ENCODE peak calls at places on chromosomes 2 and 18, in ten cellular contexts. H is tibial nerve; O is Peyer's patch; F is psoas muscle; B is adrenal gland; Q is A549; J is effector memory CD4-positive, alpha-beta T cell; U is AG04450; M is OCI-LY7; X is upper lobe of right lung. C is an unnamed sample.

GRCh38 chr2:216551234-216551633 is 52.6 kb downstream of the RPL37A start:
- DNase-seq in H (no peak), J (no peak), O (no peak), X (no peak), M (no peak), U (peak), F (no peak), Q (no peak), B (no peak), C (peak)

GRCh38 chr18:32769242-32770180 is 3.3 kb downstream of the KLHL14 start:
- DNase-seq in J (no peak), M (peak), B (no peak), F (peak), Q (no peak), O (peak), U (no peak), X (no peak), H (no peak), C (no peak)

GRCh38 chr18:66993492-66993891 is 389.6 kb upstream of the CDH19 start:
- DNase-seq in O (no peak), Q (peak), H (no peak), X (no peak), M (no peak), F (no peak), J (no peak), B (no peak), U (no peak), C (no peak)

GRCh38 chr2:134289225-134289624 is 35.4 kb downstream of the MGAT5 start:
- DNase-seq in F (no peak), B (peak), U (no peak), H (no peak), M (no peak), X (no peak), J (no peak), Q (no peak), O (no peak), C (no peak)

GRCh38 chr18:40851014-40851429 is 1104.0 kb upstream of the PIK3C3 start:
- DNase-seq in J (no peak), O (no peak), H (no peak), B (no peak), U (no peak), Q (no peak), X (no peak), M (no peak), F (no peak), C (no peak)

GRCh38 chr18:50154420-50154819 is 40.5 kb downstream of the MYO5B start:
- DNase-seq in F (no peak), B (no peak), Q (no peak), O (no peak), X (no peak), J (no peak), H (no peak), U (no peak), M (no peak), C (no peak)

GRCh38 chr2:9775351-9775750 is 67.9 kb upstream of the TAF1B start:
- DNase-seq in J (no peak), B (no peak), O (no peak), H (no peak), U (no peak), F (no peak), Q (no peak), X (no peak), M (no peak), C (no peak)

GRCh38 chr2:223582001-223582400 is 20.2 kb downstream of the SCG2 start:
- DNase-seq in M (no peak), U (no peak), O (no peak), H (no peak), X (no peak), B (no peak), Q (no peak), J (no peak), F (no peak), C (no peak)

GRCh38 chr2:166314022-166314759 is 61.6 kb downstream of the SCN9A start:
- DNase-seq in F (no peak), J (no peak), M (no peak), O (no peak), X (no peak), Q (peak), U (peak), B (no peak), H (no peak), C (no peak)

GRCh38 chr2:161250864-161251436 is 57.3 kb upstream of the PSMD14 start:
- DNase-seq in U (no peak), X (no peak), H (no peak), F (no peak), O (no peak), B (no peak), M (peak), Q (peak), J (no peak), C (peak)

GRCh38 chr2:147703171-147703570 is 141.7 kb upstream of the ACVR2A start:
- DNase-seq in H (no peak), U (no peak), B (no peak), X (no peak), J (no peak), O (no peak), F (no peak), Q (no peak), M (no peak), C (no peak)

GRCh38 chr18:62339106-62339988 is 14.2 kb downstream of the TNFRSF11A start:
- DNase-seq in Q (peak), J (no peak), O (no peak), U (peak), X (no peak), H (no peak), F (no peak), B (peak), M (no peak), C (no peak)

GRCh38 chr2:59585657-59586056 is 967.8 kb downstream of the BCL11A start:
- DNase-seq in O (no peak), F (no peak), H (no peak), U (no peak), X (no peak), Q (no peak), B (no peak), M (no peak), J (no peak), C (no peak)

GRCh38 chr2:65228249-65228750 is 669 bp downstream of the ACTR2 start:
- DNase-seq in M (peak), U (no peak), J (peak), F (no peak), H (no peak), X (no peak), B (peak), Q (no peak), O (peak), C (no peak)

GRCh38 chr2:135965756-135966155 is 19.7 kb downstream of the DARS1 start:
- DNase-seq in U (no peak), J (no peak), M (no peak), Q (no peak), O (no peak), B (no peak), F (no peak), H (no peak), X (no peak), C (no peak)

GRCh38 chr2:24559714-24560113 is 68.7 kb downstream of the NCOA1 start:
- DNase-seq in U (no peak), M (no peak), B (no peak), F (no peak), J (no peak), H (no peak), X (no peak), Q (no peak), O (no peak), C (peak)

DNA sequence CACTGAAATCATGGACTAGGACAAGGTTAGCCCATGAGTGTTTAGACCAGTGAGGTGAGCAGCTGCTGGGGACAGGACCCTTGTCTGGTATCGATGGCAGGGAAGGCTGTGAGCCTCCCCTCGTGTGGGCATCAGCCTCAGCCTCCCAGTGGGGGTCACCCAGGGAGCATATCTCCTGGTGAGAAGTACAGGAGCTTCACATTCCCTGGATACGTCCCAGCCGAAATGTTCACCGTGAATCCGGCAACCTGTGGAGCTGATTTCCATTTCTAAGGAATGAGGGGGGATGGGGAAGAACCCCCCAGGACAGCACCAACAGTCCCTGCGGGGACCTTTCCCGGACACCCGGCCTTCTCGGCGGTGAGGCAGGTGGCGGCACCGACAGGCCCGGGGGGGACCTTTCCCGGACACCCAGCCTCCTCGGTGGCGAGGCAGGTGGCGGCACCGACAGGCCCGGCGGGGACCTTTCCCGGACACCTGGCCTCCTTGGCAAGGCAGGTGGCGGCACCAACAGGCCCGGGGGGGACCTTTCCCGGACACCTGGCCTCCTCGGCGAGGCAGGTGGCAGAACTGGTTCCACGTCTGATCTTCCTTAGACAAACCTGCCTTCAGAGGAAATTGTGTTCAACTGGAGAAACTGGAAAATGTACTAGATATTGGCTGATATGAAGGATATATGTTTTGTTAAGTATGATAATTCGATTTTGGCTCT is 21.2 kb downstream of the RTP5 start:
- DNase-seq in M (no peak), X (no peak), F (no peak), B (no peak), U (no peak), J (no peak), Q (no peak), H (no peak), O (no peak), C (no peak)
- H3K27ac ChIP-seq in M (no peak), X (no peak), F (no peak), B (no peak), U (no peak), J (no peak), Q (no peak), H (no peak), O (no peak), C (no peak)

GRCh38 chr2:70566464-70566863 is 12.8 kb upstream of the TGFA start:
- DNase-seq in F (no peak), M (no peak), J (no peak), U (no peak), B (no peak), X (no peak), O (no peak), H (no peak), Q (no peak), C (no peak)

GRCh38 chr2:70566906-70567305 is 13.3 kb upstream of the TGFA start:
- DNase-seq in X (no peak), J (no peak), H (no peak), Q (peak), O (no peak), F (no peak), B (no peak), U (no peak), M (no peak), C (no peak)

GRCh38 chr2:70569559-70569958 is 15.9 kb upstream of the TGFA start:
- DNase-seq in Q (no peak), M (no peak), H (no peak), B (no peak), X (no peak), F (no peak), O (no peak), J (no peak), U (no peak), C (no peak)

GRCh38 chr2:70574102-70574501 is 20.5 kb upstream of the TGFA start:
- DNase-seq in M (no peak), B (no peak), H (no peak), U (no peak), O (no peak), F (no peak), Q (no peak), X (no peak), J (no peak), C (no peak)

DNA sequence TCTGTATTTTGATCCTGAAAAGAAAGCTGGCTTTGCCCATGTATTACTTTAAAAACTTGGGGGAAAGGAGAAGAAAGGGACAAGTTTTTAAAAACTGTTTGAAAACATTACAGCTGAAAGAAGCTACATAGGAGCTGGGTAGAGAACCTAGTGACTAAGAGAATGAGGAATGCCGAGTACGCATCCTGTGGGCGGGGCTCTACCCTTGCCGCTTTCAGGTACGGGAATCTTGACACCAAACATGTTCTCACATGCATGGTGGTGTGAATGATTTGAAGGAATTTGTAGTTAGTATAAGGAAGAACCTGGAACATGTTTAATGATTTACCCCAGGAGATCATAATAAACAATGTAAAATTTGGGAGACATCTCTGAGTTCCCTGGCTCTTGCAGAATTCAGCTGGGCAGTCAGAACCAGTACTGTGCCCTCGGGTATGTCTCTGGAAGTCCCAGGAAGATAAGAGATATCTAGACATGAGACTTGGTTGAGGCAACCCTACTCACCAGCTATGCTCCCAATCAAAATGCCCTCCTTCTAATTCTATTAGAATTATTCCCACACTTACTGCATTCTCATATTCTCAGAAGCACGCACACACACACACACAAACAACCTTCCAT is 16.5 kb upstream of the TGFA start:
- DNase-seq in F (no peak), B (no peak), U (no peak), X (no peak), O (no peak), Q (peak), M (no peak), J (no peak), H (no peak), C (no peak)
- H3K27ac ChIP-seq in F (no peak), B (no peak), U (no peak), X (no peak), O (no peak), Q (no peak), M (no peak), J (no peak), H (no peak), C (no peak)

GRCh38 chr2:112343827-112344585 is 68.6 kb downstream of the ZC3H6 start:
- DNase-seq in X (no peak), B (no peak), F (no peak), U (no peak), O (no peak), H (no peak), M (peak), J (no peak), Q (no peak), C (no peak)
- H3K27ac ChIP-seq in X (no peak), B (no peak), F (no peak), U (no peak), O (no peak), H (no peak), M (no peak), J (no peak), Q (no peak), C (no peak)

DNA sequence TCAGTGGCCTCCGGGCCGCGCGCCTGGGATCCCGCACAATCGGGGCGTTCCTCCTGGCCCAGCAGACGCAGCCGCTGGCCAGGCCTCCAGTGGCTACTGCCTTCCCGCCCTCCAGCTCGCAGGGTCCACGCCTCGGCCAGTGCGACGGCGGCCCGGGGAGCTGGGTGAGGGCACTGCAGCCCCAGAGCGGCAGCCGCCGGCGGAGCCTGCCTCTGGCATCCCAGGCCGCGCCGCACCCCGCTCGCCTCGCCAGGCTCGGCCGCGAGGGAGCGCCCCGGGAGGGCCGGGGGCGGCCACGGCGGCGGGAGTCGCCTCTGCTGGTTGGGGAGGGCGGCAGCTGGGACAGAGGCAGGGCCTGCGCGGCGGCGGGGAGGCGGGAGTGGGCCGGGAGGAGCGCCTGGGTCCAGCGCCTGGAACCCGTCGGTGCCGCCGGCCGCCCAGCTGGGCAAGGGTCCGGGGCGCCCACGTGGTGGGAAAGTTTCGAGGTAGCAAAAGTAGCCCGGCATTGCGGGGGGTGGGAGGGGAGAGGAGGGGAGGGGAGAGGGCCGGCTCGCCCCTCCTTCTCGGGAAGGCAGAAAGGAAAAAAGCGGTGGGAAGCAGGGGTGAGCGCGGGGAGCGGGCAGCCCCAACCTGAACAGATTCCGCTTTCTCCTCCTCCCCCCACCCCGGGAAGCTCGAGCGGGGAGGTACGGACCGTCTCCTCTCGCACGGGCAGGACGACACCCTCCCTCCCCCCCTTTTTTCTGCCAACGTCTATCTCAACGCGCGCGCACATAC is 1.5 kb upstream of the INHBB start:
- DNase-seq in Q (peak), H (no peak), U (no peak), X (no peak), F (peak), M (no peak), O (no peak), J (no peak), B (no peak), C (no peak)
- H3K27ac ChIP-seq in Q (peak), H (peak), U (no peak), X (peak), F (peak), M (no peak), O (no peak), J (no peak), B (peak), C (no peak)

GRCh38 chr18:31721596-31721995 is 37.2 kb upstream of the B4GALT6 start:
- DNase-seq in U (no peak), F (no peak), X (no peak), J (no peak), H (no peak), M (no peak), B (peak), O (no peak), Q (no peak), C (no peak)

GRCh38 chr18:31722369-31722957 is 38.1 kb upstream of the B4GALT6 start:
- DNase-seq in J (peak), B (peak), O (peak), X (peak), U (peak), Q (peak), F (peak), M (peak), H (peak), C (peak)

GRCh38 chr18:31720867-31721266 is 36.5 kb upstream of the B4GALT6 start:
- DNase-seq in Q (no peak), O (no peak), M (no peak), U (no peak), F (no peak), X (no peak), J (no peak), H (no peak), B (peak), C (no peak)

GRCh38 chr18:31723639-31723997 is 37.1 kb downstream of the SLC25A52 start:
- DNase-seq in B (no peak), J (no peak), U (no peak), M (no peak), H (no peak), F (no peak), O (no peak), Q (no peak), X (no peak), C (no peak)

DNA sequence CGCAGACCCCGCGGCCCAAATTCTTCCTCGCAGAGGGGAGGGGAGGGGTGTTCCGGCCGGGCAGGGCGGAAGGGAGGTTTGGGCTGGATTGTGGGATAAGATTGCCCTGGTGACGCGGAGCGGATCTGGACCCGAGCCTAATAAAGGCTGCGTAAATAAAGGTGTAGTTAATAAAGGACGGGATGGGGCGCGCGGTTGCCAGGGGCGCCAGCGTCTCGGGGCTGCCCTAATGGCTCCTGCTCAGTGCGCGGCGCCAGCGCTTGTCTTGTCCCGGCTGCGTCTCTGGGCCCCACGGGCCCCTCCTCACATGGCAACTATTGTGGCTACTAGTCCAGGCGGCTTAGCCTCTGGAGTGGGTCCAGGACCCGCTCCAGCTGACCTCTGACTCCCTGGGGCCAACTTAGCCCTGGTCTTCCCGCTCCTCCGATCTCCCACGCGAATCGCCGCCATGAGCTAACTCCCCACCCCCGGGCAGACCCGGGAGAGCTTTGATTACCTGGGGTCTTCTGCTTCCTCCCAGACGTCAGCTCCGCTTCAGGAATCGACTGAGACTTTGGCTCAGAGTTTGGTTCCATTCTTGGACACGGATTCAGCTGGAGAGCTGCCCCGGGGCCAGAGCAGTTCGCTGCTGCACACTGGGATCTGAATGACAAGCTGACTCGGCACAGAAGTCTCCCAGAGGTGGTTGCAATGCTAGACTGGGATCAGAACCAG is 36.5 kb downstream of the SLC25A52 start:
- DNase-seq in O (no peak), J (no peak), M (no peak), X (peak), F (peak), B (peak), U (no peak), Q (no peak), H (no peak), C (no peak)
- H3K27ac ChIP-seq in O (no peak), J (no peak), M (no peak), X (peak), F (peak), B (peak), U (no peak), Q (no peak), H (no peak), C (no peak)

DNA sequence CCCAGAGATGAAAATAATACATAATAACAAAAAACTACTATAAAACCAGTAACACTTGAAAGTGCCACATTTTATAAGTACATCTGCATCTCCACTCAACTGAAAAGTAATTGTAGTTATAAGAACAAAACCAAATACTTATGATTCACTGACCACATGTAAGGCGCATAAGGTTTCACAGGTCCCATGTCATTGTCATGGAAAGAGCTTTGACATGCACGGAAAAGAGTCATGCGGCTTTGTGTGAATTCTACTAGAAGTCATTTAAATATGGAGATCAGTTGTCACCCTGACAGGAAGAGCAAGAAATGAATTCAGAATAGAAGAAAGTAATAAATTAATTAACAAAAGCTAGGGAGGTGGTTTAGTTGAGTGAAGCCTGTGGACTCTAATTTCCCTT is 459.1 kb downstream of the CDH2 start:
- DNase-seq in O (no peak), J (no peak), M (no peak), F (no peak), U (no peak), H (no peak), Q (no peak), B (no peak), X (no peak), C (no peak)
- H3K27ac ChIP-seq in O (no peak), J (no peak), M (no peak), F (no peak), U (no peak), H (no peak), Q (no peak), B (no peak), X (no peak), C (no peak)